ENCODE peak calls at places on chromosomes 7 and 10, in eight cellular contexts. S is testis, A is K562, C is thyroid gland, E is adrenal gland, Q is HCT116, X is tibial nerve, O is IMR-90. K is an unnamed sample.

GRCh38 chr10:4046030-4046429 is 261.0 kb upstream of the KLF6 start:
- DNase-seq in C (no peak), A (no peak), E (no peak), S (no peak), Q (no peak), X (no peak), O (no peak), K (no peak)

GRCh38 chr10:12961416-12961815 is 40.1 kb downstream of the CCDC3 start:
- DNase-seq in O (no peak), E (no peak), C (no peak), X (no peak), Q (no peak), S (no peak), A (no peak), K (no peak)

GRCh38 chr7:78493383-78493782 is 694.8 kb downstream of the PHTF2 start:
- DNase-seq in O (no peak), S (no peak), A (no peak), Q (no peak), C (no peak), E (no peak), X (no peak), K (no peak)

GRCh38 chr10:131092416-131092815 is 219.1 kb downstream of the TCERG1L start:
- DNase-seq in A (no peak), Q (no peak), O (no peak), E (no peak), C (no peak), S (no peak), X (no peak), K (no peak)

GRCh38 chr7:149133311-149133710 is 7.2 kb upstream of the ZNF425 start:
- DNase-seq in S (no peak), X (no peak), E (no peak), C (no peak), O (no peak), Q (no peak), A (no peak), K (peak)

GRCh38 chr10:111323567-111323966 is 246.7 kb downstream of the ADRA2A start:
- DNase-seq in O (no peak), A (no peak), E (no peak), Q (peak), C (no peak), S (no peak), X (no peak), K (no peak)

GRCh38 chr10:102602272-102603045 is 41.8 kb upstream of the TRIM8 start:
- DNase-seq in A (no peak), E (peak), S (peak), X (peak), C (no peak), Q (no peak), O (no peak), K (peak)

GRCh38 chr10:69874464-69874863 is 72.8 kb downstream of the COL13A1 start:
- DNase-seq in C (no peak), O (peak), S (no peak), Q (no peak), E (no peak), A (no peak), X (no peak), K (no peak)

GRCh38 chr7:73647725-73648592 is 19.7 kb upstream of the VPS37D start:
- DNase-seq in A (no peak), X (no peak), E (no peak), Q (no peak), S (no peak), C (peak), O (no peak), K (no peak)

GRCh38 chr7:158327571-158328180 is 259.9 kb downstream of the PTPRN2 start:
- DNase-seq in C (no peak), X (no peak), S (no peak), A (no peak), Q (no peak), O (no peak), E (no peak), K (no peak)

GRCh38 chr10:124671486-124672075 is 72.6 kb downstream of the FAM53B start:
- DNase-seq in A (peak), S (no peak), O (no peak), E (no peak), Q (peak), C (peak), X (peak), K (peak)

GRCh38 chr7:139777948-139778841 is at the start of gene HIPK2:
- DNase-seq in S (peak), E (peak), Q (no peak), C (peak), A (peak), X (peak), O (peak), K (peak)
- TF ChIP-seq POLR2A in S (no peak), E (no peak), Q (no peak), C (peak), A (peak), X (peak), O (no peak), K (no peak)

GRCh38 chr10:132331956-132332749 is at the start of gene LRRC27:
- DNase-seq in Q (peak), S (peak), E (peak), C (peak), X (peak), O (peak), A (peak), K (peak)
- H3K27ac ChIP-seq in Q (peak), S (peak), E (no peak), C (peak), X (peak), O (peak), A (peak), K (peak)

DNA sequence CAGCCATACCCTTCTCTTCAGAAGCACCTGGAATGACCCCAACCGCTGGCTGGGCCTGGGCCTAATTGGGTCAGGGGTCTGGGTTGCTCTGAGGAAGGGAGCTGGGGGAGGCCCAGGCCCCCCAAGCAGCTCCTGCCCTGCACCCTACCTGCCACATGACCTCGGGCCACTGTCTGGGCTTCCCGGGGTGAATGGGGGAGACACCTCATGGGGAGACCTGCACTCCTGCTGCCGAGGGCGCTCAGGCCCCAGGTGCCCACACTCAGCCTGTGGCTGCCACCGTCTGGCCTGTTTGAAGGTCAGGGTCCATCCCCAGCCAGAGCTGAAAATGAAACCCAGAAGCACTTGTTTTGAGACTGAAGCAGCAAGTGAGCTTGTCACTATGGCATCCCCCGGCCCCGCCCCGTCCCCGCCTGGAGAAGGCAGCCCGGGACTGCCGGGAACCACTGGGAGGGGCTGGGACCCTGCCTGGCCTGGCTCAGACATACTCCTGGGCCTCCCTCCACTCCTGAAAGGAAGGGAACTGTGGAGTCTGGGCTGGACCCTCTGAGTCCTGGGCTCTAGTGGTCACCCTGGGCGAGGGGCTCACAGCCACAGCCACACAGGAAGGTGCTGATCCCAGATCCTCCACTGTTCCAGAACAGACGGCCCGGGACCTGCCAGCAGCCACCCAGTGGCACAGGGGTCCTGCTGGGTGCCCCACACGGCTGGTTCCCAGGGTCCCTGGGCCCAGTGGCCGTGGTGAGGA is 7.4 kb upstream of the MICALL2 start:
- DNase-seq in S (peak), X (peak), A (peak), O (peak), C (peak), Q (no peak), E (peak), K (peak)
- TF ChIP-seq POLR2A in S (no peak), X (peak), A (no peak), O (no peak), C (no peak), Q (no peak), E (no peak), K (no peak)

GRCh38 chr10:58992830-58993460 is 183.5 kb upstream of the PHYHIPL start:
- DNase-seq in X (no peak), A (no peak), E (no peak), O (no peak), S (no peak), C (no peak), Q (no peak), K (no peak)
- H3K27ac ChIP-seq in X (peak), A (no peak), E (no peak), O (no peak), S (no peak), C (no peak), Q (no peak), K (no peak)

GRCh38 chr7:129779602-129780256 is 168.2 kb downstream of the NRF1 start:
- DNase-seq in O (no peak), X (no peak), Q (peak), C (no peak), E (no peak), S (no peak), A (peak), K (no peak)
- TF ChIP-seq POLR2A in O (no peak), X (no peak), Q (peak), C (peak), E (no peak), S (no peak), A (peak), K (no peak)

GRCh38 chr7:116804459-116804858 is 57.9 kb upstream of the CAPZA2 start:
- DNase-seq in O (no peak), S (no peak), Q (no peak), E (no peak), A (no peak), X (no peak), C (no peak), K (no peak)
- H3K27ac ChIP-seq in O (no peak), S (no peak), Q (peak), E (no peak), A (no peak), X (no peak), C (no peak), K (peak)

DNA sequence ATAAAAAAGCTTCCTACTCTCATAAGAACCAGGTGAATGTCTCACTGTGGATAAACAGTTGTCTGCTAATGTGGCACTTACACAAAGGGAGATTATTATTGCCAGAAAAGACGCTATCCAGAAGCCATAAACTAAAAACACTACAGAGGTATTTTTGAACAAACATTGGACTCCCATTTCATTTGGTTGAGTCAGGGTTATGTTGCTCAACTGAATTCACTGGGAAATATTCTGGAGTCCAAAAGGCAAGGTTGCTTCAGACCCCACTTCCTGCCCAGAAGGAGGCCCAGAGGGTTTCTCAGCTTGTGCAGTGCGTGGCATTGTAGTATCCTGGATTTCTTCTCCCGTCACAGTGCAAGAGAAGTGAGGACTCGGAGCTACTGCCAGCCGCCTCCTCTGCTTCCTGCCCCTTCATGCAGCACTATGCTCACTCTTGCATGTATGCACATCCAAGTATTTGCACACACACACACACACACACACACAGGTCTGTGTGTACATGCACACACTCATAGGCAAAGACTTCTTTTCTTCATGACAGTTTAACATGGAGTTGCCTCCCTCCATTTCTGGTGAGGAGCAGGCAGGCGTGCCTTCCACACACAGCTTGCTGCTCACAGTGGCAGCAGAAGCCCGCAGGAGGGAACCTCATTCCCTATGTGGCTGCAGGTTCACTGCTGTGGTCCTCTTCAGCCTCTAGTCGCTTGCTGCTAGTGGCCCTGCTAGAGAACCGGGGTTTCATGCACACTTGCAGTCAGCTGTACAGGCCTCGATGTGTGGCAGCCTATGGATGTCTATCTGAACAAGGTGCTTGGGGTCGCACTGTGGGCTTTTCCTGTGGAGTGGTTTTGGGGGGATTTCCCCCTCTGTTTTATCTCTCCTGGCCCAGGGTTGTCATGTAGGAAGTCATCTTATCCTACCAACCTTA is 10.2 kb downstream of the DENND10 start:
- DNase-seq in A (no peak), X (no peak), C (no peak), E (no peak), Q (no peak), O (peak), S (no peak), K (peak)
- TF ChIP-seq POLR2A in A (no peak), X (no peak), C (no peak), E (no peak), Q (no peak), O (no peak), S (no peak), K (no peak)

GRCh38 chr10:14587540-14588083 is 187.1 kb downstream of the FAM107B start:
- DNase-seq in C (no peak), O (no peak), A (no peak), E (no peak), Q (no peak), X (no peak), S (no peak), K (no peak)
- H3K27ac ChIP-seq in C (no peak), O (peak), A (no peak), E (no peak), Q (no peak), X (no peak), S (no peak), K (peak)

GRCh38 chr7:47671358-47671757 is 89.4 kb upstream of the TNS3 start:
- DNase-seq in O (no peak), C (no peak), S (no peak), E (no peak), A (no peak), Q (no peak), X (no peak), K (no peak)

GRCh38 chr7:47672966-47673365 is 91.1 kb upstream of the TNS3 start:
- DNase-seq in E (no peak), X (no peak), Q (no peak), C (no peak), S (no peak), A (no peak), O (no peak), K (no peak)

GRCh38 chr7:47672267-47672920 is 90.5 kb upstream of the TNS3 start:
- DNase-seq in E (no peak), X (no peak), O (no peak), C (no peak), Q (no peak), S (no peak), A (no peak), K (no peak)

GRCh38 chr7:47669178-47669878 is 87.4 kb upstream of the TNS3 start:
- DNase-seq in A (peak), S (peak), X (peak), C (peak), Q (no peak), O (peak), E (peak), K (peak)

DNA sequence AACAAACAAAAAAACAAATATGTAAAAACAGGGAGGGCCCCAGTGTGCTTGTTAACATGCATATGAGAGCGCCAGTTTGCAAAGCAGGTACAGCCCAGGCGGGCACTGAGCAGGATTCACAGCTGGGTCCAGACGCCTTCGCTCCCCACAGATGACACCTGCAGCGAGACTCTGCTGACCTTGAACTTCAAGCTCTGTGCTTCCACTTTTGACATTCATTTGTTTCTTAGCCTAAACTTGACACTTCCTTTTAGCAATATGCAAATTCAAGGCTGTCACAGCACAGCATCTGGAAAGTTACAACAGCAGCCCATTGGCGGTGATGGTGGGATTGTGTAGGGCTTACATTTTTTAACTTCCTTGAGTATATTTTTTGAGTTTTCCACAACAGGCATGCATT is 88.8 kb upstream of the TNS3 start:
- DNase-seq in O (no peak), X (no peak), C (no peak), E (no peak), A (no peak), Q (no peak), S (no peak), K (no peak)
- TF ChIP-seq POLR2A in O (no peak), X (no peak), C (no peak), E (no peak), A (no peak), Q (no peak), S (no peak), K (no peak)

DNA sequence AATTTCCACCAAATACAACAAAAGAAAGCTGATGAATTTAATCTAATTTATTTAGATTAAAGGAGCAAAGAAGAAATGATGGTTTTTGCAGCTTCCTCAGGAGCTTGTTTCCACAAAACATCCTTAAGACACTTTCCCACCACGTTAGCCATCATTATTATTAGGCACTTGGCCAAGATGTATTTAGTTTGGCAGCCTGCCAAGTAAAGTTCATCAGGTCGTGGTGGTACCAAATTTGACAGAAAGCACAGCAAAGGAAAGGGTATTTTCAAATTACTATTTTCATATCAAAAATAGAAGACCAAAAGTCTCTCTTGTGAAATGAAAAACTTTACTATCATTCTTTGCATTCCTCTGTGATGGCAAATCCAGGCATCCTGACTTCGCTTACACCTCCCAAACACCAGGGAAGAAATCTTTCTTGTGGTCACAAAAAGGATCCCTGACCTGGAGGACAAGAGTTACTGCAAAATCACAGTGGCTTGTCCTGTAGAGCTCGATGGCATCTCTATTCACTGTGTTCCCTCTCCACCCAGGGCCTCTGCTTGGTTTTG is 123.1 kb upstream of the INHBA start:
- DNase-seq in O (peak), A (no peak), S (no peak), E (no peak), X (no peak), Q (no peak), C (no peak), K (no peak)
- H3K27ac ChIP-seq in O (no peak), A (no peak), S (no peak), E (no peak), X (no peak), Q (no peak), C (no peak), K (no peak)

K was measured in sigmoid colon.